ENCODE peak calls at places on chromosomes 2 and 18, in eight cellular contexts. K is esophagus muscularis mucosa, X is sigmoid colon, O is A673, B is neural progenitor cell, Y is HCT116, I is upper lobe of right lung, J is cardiac muscle cell. Z is an unnamed sample. For H3K4me1, the result is how much of the 10 kb centered on the place peaks cover.

GRCh38 chr2:31168291-31168690 is 30.1 kb upstream of the GALNT14 start:
- DNase-seq in K (no peak), X (no peak), O (no peak), B (no peak), Y (no peak), I (no peak), J (no peak), Z (no peak)

GRCh38 chr2:236991874-236992273 is 93.8 kb upstream of the COPS8 start:
- DNase-seq in K (no peak), X (no peak), O (no peak), B (no peak), Y (no peak), I (no peak), J (no peak), Z (no peak)

GRCh38 chr2:13201924-13202323 is 485.2 kb downstream of the TRIB2 start:
- DNase-seq in K (no peak), X (no peak), O (peak), B (no peak), Y (no peak), I (no peak), J (no peak), Z (no peak)

GRCh38 chr2:31282634-31283033 is 48.7 kb downstream of the EHD3 start:
- DNase-seq in K (no peak), X (no peak), O (no peak), B (no peak), Y (no peak), I (no peak), J (no peak), Z (no peak)

GRCh38 chr2:206218792-206219509 is 55.5 kb upstream of the ZDBF2 start:
- DNase-seq in K (no peak), X (no peak), O (peak), B (no peak), Y (no peak), I (no peak), J (no peak), Z (no peak)

GRCh38 chr2:55869637-55870325 is 53.8 kb downstream of the EFEMP1 start:
- DNase-seq in K (no peak), X (no peak), O (no peak), B (no peak), Y (no peak), I (no peak), J (no peak), Z (no peak)

GRCh38 chr2:147659051-147659450 is 185.8 kb upstream of the ACVR2A start:
- DNase-seq in K (no peak), X (no peak), O (no peak), B (no peak), Y (no peak), I (no peak), J (no peak), Z (no peak)

GRCh38 chr2:66470199-66470598 is 35.3 kb downstream of the MEIS1 start:
- DNase-seq in K (no peak), X (no peak), O (no peak), B (no peak), Y (no peak), I (no peak), J (no peak), Z (no peak)

GRCh38 chr18:63097198-63097597 is 222.4 kb downstream of the BCL2 start:
- DNase-seq in K (peak), X (peak), O (peak), B (no peak), Y (no peak), I (no peak), J (no peak), Z (peak)

GRCh38 chr18:70513502-70514171 is 224.8 kb downstream of the SOCS6 start:
- DNase-seq in K (no peak), X (no peak), O (no peak), B (no peak), Y (no peak), I (no peak), J (no peak), Z (no peak)

GRCh38 chr2:51213826-51214225 is 181.9 kb upstream of the NRXN1 start:
- DNase-seq in K (no peak), X (no peak), O (no peak), B (no peak), Y (no peak), I (no peak), J (no peak), Z (no peak)

GRCh38 chr2:23542390-23542789 is 157.4 kb downstream of the KLHL29 start:
- DNase-seq in K (no peak), X (no peak), O (no peak), B (no peak), Y (no peak), I (no peak), J (no peak), Z (no peak)

GRCh38 chr2:15792331-15792730 is 148.0 kb upstream of the MYCN start:
- DNase-seq in K (no peak), X (no peak), O (no peak), B (no peak), Y (no peak), I (no peak), J (no peak), Z (no peak)

GRCh38 chr2:28394331-28394877 is 1.7 kb downstream of the FOSL2 start:
- DNase-seq in K (no peak), X (peak), O (no peak), B (no peak), Y (no peak), I (peak), J (no peak), Z (peak)

GRCh38 chr2:40062381-40062780 is 283.3 kb upstream of the THUMPD2 start:
- DNase-seq in K (no peak), X (no peak), O (no peak), B (no peak), Y (no peak), I (no peak), J (no peak), Z (no peak)

GRCh38 chr2:96618599-96619283 is 19.4 kb downstream of the KANSL3 start:
- DNase-seq in K (no peak), X (no peak), O (no peak), B (no peak), Y (no peak), I (no peak), J (no peak), Z (no peak)

GRCh38 chr2:217838409-217838831 is 164.4 kb downstream of the TNS1 start:
- DNase-seq in K (no peak), X (peak), O (no peak), B (peak), Y (no peak), I (peak), J (no peak), Z (no peak)
- H3K4me1 ChIP-seq in K (half or more), X (half or more), O (under half), B (under half), Y (under half), I (half or more), J (under half), Z (under half)

DNA sequence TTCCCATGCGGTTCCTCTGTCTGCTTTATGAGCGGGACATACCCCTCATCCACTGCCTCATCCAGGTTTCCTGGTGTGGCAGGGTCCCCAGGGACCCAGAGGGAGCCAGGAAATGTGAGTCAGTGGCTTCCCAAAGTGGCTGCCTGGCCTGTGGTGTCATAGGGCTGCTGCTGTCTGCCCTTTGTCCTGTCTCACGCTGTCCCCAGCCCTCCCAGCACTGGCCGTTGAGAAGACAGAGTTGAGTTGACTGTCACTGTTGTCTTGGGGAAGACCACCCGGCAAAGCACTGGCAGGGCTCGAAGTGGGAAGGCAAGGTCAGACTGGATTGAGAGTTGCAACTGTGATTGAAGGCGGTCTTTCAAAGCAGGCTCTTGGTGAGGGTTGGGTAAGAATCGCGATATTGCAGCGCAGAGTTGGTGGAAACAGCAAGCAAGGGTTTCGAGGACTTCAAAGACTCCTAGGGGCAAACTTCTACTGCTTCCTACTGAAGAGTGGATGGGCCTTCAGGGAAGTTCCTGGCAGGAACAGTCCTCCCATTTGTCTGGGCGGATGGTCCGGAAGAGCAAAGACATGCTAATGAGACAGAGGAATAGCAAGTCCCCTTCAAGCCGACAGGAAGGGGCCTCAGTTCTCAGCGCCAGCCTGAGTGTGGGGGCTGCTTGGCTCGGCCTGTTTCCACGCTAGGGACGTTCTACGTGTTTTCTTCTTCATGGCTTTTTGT is 33.9 kb downstream of the RAB31 start:
- DNase-seq in K (peak), X (no peak), O (peak), B (peak), Y (no peak), I (no peak), J (peak), Z (peak)
- H3K4me3 ChIP-seq in K (peak), X (no peak), O (no peak), B (no peak), Y (no peak), I (peak), J (no peak), Z (no peak)

GRCh38 chr2:1749489-1749748 is 5.1 kb upstream of the PXDN start:
- DNase-seq in K (no peak), X (no peak), O (no peak), B (no peak), Y (no peak), I (peak), J (no peak), Z (no peak)

GRCh38 chr2:1748176-1748740 is 3.9 kb upstream of the PXDN start:
- DNase-seq in K (no peak), X (no peak), O (no peak), B (no peak), Y (no peak), I (peak), J (no peak), Z (no peak)

GRCh38 chr2:1750270-1750934 is 6.1 kb upstream of the PXDN start:
- DNase-seq in K (no peak), X (no peak), O (no peak), B (no peak), Y (no peak), I (no peak), J (no peak), Z (no peak)

GRCh38 chr2:1749750-1750149 is 5.4 kb upstream of the PXDN start:
- DNase-seq in K (no peak), X (no peak), O (no peak), B (no peak), Y (no peak), I (peak), J (no peak), Z (no peak)

DNA sequence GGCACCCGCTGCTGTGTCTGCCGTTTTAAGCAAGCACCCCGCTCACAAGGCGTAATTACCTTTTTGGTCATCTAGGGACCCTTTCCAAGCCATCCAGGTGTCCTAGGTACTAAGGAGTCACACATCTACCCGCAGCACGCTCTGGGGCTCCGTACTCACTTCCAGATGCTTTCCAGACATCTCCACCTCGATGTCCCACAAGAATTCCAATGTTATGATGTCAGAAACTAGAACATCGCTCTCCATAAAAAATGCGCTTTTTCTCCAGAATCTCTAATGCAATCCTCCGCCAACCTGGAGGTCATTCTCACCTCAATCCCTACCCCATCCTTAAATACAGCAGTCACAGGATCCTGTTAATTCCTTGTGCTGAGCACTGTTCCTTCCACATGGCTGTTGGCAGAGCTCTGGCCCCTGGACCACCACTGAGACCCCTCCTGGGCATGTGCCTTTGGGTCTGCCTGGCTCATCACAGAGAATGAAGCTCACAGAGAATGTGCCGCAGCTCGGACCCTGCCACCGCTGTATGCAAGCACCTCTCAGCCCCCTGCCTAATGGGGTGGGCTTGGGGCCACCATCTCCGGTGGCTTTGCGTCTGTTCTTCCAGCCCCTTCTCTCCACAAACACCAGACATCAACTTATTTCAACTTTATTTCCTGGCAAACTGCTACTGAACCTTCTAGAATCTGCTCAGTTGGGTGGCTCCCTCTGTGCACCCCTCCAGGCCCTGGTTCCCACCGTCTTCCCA is 4.6 kb upstream of the PXDN start:
- DNase-seq in K (no peak), X (no peak), O (no peak), B (no peak), Y (no peak), I (peak), J (no peak), Z (no peak)
- H3K4me1 ChIP-seq in K (under half), X (under half), O (under half), B (under half), Y (under half), I (under half), J (under half), Z (under half)

GRCh38 chr2:102806250-102806837 is 44.5 kb downstream of the TMEM182 start:
- DNase-seq in K (peak), X (peak), O (peak), B (peak), Y (peak), I (no peak), J (peak), Z (peak)
- H3K4me3 ChIP-seq in K (no peak), X (no peak), O (no peak), B (no peak), Y (no peak), I (no peak), J (no peak), Z (no peak)

DNA sequence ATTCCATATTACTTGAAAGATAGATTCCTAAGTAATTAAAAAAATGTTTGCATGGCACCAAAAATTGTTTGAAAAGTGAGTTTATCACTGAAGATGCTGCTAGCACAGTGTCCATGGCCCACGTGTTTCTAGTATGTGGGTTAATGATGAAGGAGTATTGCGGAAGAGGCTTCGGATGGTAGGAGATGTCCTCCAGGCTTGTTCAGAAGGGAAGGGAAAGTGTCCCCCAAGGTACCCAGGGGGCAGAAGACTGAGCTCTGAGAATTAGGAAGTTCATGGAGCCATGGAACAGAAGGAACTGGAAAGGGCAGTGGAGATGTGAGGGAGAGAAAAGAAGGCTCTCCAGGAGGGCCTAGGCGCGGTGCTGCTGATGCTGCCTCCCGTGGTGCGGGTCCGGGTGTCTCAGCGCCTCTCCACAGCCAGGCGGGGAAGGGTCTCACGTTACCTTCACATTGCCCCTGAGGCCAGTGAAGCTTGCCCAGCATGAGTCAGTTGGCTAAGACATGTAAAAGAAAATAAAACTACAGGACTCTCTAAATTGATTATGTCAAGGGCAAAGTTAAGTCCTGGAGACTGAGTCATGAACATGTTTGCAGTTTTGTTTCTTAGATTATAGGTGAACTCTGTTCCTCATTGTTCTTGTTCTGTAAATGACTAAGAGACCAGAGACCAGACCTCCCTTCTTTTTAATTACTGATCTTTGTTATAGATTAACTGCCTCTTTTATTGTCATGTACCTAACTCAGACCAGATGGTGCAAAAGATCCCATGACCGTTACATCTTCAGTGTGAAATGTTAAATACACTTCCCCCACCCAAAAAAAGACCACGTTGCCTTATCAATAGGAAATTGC is 89.0 kb downstream of the MTCL1 start:
- DNase-seq in K (no peak), X (no peak), O (no peak), B (no peak), Y (peak), I (no peak), J (no peak), Z (peak)
- H3K4me1 ChIP-seq in K (half or more), X (half or more), O (under half), B (under half), Y (under half), I (under half), J (under half), Z (half or more)

DNA sequence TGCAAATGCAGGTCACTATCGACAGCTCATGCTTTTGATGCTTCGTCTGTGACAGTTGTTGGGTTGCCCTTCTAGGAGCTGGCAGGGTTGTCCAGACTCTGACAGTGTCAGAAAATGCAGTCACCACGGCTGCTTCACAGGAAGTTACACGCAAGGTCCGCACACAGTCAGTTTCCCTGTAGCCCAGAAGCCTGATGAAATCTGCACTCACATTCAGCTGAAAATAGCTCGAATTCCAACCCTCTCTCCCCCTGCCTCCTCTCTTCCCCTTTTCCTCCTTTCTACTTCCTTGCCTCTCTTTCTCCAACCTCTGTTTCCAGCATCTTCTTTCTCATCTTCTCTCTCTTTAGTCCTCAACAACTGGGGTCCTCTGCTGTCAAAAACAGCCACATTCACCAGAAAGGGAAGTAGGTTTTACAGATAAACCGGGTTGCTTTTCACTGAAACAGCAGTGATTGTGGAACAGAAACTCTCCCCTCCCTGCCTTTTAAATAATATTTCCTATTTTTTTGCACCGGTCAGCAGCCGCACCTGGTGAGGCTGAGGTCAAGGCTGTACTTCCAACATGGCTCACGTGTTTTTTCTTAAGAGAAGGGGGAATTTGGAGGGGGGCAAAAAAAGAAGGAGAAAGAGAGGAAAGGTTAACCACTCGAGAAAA is 69.2 kb downstream of the BCL11A start:
- DNase-seq in K (no peak), X (no peak), O (no peak), B (peak), Y (no peak), I (no peak), J (peak), Z (no peak)
- H3K4me3 ChIP-seq in K (no peak), X (no peak), O (no peak), B (no peak), Y (no peak), I (no peak), J (no peak), Z (no peak)

DNA sequence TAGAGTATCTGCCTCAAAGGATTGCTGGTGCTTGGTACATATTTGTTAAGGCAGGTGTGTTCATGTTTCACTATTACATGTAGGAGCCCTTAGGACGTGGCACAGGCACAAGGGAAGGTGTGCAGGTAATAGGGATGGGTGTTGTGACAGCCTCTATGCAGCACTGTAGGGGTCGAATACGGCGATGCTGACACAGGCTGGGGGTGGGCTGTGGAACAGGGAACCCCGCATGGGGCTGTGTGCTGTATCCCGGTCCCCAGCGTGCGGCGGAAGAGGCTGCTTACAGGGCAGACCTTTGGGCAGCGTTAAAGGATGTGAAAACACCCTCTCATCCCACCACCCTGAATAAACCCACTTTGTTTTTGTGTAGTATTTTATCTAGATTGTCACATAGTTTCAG is 21.5 kb downstream of the B3GNT2 start:
- DNase-seq in K (no peak), X (no peak), O (no peak), B (no peak), Y (no peak), I (no peak), J (no peak), Z (no peak)
- H3K4me1 ChIP-seq in K (half or more), X (half or more), O (under half), B (under half), Y (under half), I (half or more), J (under half), Z (under half)

DNA sequence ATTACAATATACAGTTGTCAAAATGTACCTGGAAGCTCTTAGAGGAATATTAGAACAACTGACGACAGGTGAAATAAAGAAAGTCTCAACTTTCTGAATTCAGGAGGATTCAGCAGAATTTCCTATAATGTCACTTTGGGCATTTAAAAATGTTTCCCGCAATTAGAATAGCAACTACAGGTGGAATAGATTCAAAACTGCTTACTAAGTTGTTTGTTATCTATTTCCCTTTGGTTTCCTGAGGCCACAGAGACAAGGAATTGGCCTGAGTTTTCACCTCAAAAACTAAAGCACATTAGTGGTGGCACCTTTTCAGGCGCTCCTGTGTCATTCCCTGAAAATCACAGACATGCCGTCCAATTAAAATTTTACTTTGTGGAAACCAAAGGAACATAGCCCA is 729.2 kb upstream of the FANCL start:
- DNase-seq in K (no peak), X (no peak), O (no peak), B (no peak), Y (no peak), I (no peak), J (no peak), Z (no peak)
- H3K4me3 ChIP-seq in K (no peak), X (no peak), O (no peak), B (no peak), Y (no peak), I (no peak), J (no peak), Z (no peak)